ENCODE peak calls at places on chromosomes 5 and 9, in seven cellular contexts. F, Q, G, P, K, Z and J are unnamed samples.

GRCh38 chr9:98146101-98146991 is 27.3 kb upstream of the TRIM14 start:
- DNase-seq in F (peak), Z (peak), K (peak), Q (no peak), G (peak), P (peak), J (no peak)

GRCh38 chr9:80679920-80680319 is 1009.4 kb downstream of the TLE1 start:
- DNase-seq in P (no peak), Z (no peak), F (no peak), G (no peak), Q (no peak), K (no peak), J (no peak)

GRCh38 chr5:143635146-143635752 is 176.7 kb upstream of the HMHB1 start:
- DNase-seq in Z (no peak), F (peak), G (peak), K (peak), P (peak), Q (no peak), J (no peak)

GRCh38 chr5:10370931-10371330 is 17.4 kb downstream of the MARCHF6 start:
- DNase-seq in Z (no peak), F (no peak), P (no peak), K (no peak), Q (no peak), G (no peak), J (no peak)

GRCh38 chr9:101117091-101117490 is 88.6 kb downstream of the PLPPR1 start:
- DNase-seq in Z (no peak), K (no peak), P (no peak), G (no peak), Q (no peak), F (no peak), J (no peak)

GRCh38 chr9:6440405-6440804 is 27.4 kb downstream of the UHRF2 start:
- DNase-seq in Z (no peak), F (peak), K (no peak), P (peak), Q (no peak), G (no peak), J (no peak)

GRCh38 chr5:175434800-175435199 is 9.2 kb downstream of the DRD1 start:
- DNase-seq in G (no peak), K (no peak), P (no peak), Q (no peak), Z (no peak), F (no peak), J (no peak)

GRCh38 chr9:99103909-99104458 is 929 bp upstream of the TGFBR1 start:
- DNase-seq in P (peak), Z (no peak), Q (peak), F (peak), G (peak), K (peak), J (no peak)

GRCh38 chr5:158212915-158213314 is 354.0 kb upstream of the CLINT1 start:
- DNase-seq in Q (no peak), G (peak), F (no peak), K (peak), P (peak), Z (no peak), J (no peak)

GRCh38 chr9:81716409-81716808 is 27.1 kb upstream of the TLE1 start:
- DNase-seq in G (peak), F (no peak), Z (no peak), Q (no peak), K (peak), P (peak), J (no peak)

GRCh38 chr9:33318781-33319180 is 28.5 kb downstream of the NFX1 start:
- DNase-seq in Z (no peak), K (no peak), P (no peak), G (no peak), Q (no peak), F (no peak), J (no peak)

GRCh38 chr9:114611516-114612271 is 603 bp downstream of the TMEM268 start:
- DNase-seq in F (peak), P (peak), G (peak), Z (no peak), K (peak), Q (peak), J (peak)

GRCh38 chr9:693460-694390 is 147.8 kb upstream of the DMRT1 start:
- DNase-seq in G (peak), F (peak), K (peak), Z (no peak), P (peak), Q (no peak), J (no peak)

GRCh38 chr5:109387408-109387974 is 22.3 kb downstream of the PJA2 start:
- DNase-seq in Z (no peak), K (no peak), P (no peak), Q (no peak), G (no peak), F (no peak), J (no peak)

GRCh38 chr5:126536874-126537273 is 58.1 kb downstream of the ALDH7A1 start:
- DNase-seq in F (no peak), P (no peak), G (no peak), Z (no peak), K (peak), Q (no peak), J (no peak)

GRCh38 chr5:37738057-37738691 is 101.7 kb downstream of the GDNF start:
- DNase-seq in K (peak), F (peak), Q (no peak), Z (no peak), G (peak), P (peak), J (no peak)

GRCh38 chr9:89278997-89279739 is 31.8 kb upstream of the CKS2 start:
- DNase-seq in Z (peak), P (peak), K (peak), F (peak), Q (no peak), G (peak), J (no peak)

GRCh38 chr9:6490863-6491262 is 77.9 kb downstream of the UHRF2 start:
- DNase-seq in F (no peak), P (no peak), Z (no peak), Q (no peak), K (no peak), G (no peak), J (no peak)

GRCh38 chr5:170656346-170656745 is 127.2 kb upstream of the GABRP start:
- DNase-seq in F (no peak), K (no peak), Z (no peak), P (no peak), G (no peak), Q (no peak), J (no peak)

GRCh38 chr5:78242001-78242400 is 52.5 kb downstream of the AP3B1 start:
- DNase-seq in G (no peak), P (no peak), Z (no peak), F (peak), K (no peak), Q (no peak), J (no peak)

GRCh38 chr5:133952729-133953567 is 15.5 kb downstream of the C5orf15 start:
- DNase-seq in Z (no peak), G (peak), K (peak), P (peak), F (peak), Q (no peak), J (no peak)

GRCh38 chr5:152592416-152592815 is 187.3 kb upstream of the NMUR2 start:
- DNase-seq in F (no peak), Z (no peak), G (no peak), P (no peak), Q (no peak), K (no peak), J (no peak)

GRCh38 chr9:113963017-113963620 is 87.0 kb downstream of the ZNF618 start:
- DNase-seq in F (peak), K (peak), P (peak), G (peak), Q (no peak), Z (peak), J (no peak)

GRCh38 chr9:124771867-124772621 is 933 bp upstream of the NR6A1 start:
- DNase-seq in Z (peak), G (peak), K (peak), F (peak), Q (peak), P (peak), J (peak)

GRCh38 chr9:92786298-92786697 is 21.7 kb upstream of the BICD2 start:
- DNase-seq in Q (no peak), G (no peak), F (no peak), K (no peak), P (no peak), Z (no peak), J (no peak)

GRCh38 chr5:178114325-178115135 is 1.2 kb downstream of the N4BP3 start:
- DNase-seq in P (no peak), Q (no peak), K (no peak), F (no peak), Z (no peak), G (no peak), J (no peak)

GRCh38 chr5:17113174-17113941 is 104.1 kb upstream of the BASP1 start:
- DNase-seq in Z (no peak), F (peak), P (peak), K (peak), Q (no peak), G (peak), J (no peak)

GRCh38 chr5:149406979-149407306 is 27.9 kb upstream of the IL17B start:
- DNase-seq in G (no peak), P (no peak), K (no peak), Q (no peak), F (no peak), Z (no peak), J (no peak)

GRCh38 chr5:149405550-149406202 is 26.6 kb upstream of the IL17B start:
- DNase-seq in P (no peak), G (no peak), Q (no peak), Z (no peak), K (peak), F (peak), J (no peak)

GRCh38 chr5:149407331-149408251 is 28.5 kb upstream of the IL17B start:
- DNase-seq in G (peak), Z (no peak), F (peak), Q (no peak), P (no peak), K (peak), J (no peak)

GRCh38 chr5:149404746-149405549 is 25.9 kb upstream of the IL17B start:
- DNase-seq in G (peak), Q (no peak), K (peak), F (peak), Z (no peak), P (peak), J (no peak)

DNA sequence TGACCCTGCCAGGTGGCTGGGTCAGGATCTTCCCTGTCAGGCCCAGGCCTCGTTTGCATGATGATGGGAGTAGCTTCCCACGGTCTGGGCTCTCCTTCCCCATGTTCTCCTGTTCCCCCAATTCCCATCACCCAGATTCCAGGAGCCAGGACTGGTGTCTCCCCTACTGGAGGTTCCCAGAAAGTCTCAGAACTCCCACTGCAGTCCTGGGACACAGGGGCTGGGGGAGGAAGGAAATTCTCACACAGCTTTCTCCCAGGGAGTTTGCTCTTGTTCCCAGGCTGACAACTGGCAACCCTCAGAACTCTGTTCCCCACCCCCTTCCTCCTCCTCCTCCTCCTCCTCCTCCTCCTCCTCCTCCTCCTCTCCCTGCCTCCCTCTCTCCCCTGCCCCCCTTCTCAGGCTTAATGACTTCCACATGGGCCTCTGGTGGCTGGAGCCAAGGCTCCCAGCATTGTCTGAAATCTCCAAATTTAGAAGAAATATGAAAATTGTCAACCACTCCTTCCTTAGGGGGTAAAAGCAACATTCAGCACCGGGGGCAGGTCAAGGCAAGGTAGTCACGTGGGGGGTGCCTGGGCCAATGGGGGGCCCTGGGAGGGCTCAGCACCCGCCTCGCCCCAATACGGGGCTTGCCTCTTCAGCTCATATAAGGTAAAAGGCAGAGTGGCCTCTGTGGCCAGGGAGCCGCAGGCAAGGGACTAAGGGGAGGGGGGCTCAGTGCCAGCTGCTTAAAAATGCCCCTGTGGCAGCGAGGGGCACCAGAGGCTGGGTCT is 27.3 kb upstream of the IL17B start:
- DNase-seq in P (peak), K (peak), Q (no peak), G (peak), Z (peak), F (peak), J (no peak)
- TF ChIP-seq CTCF in P (peak), K (peak), Q (no peak), G (peak), Z (peak), F (peak), J (no peak)

GRCh38 chr5:65760504-65761275 is 38.7 kb downstream of the NLN start:
- DNase-seq in P (peak), G (peak), F (peak), Q (no peak), K (peak), Z (no peak), J (no peak)
- TF ChIP-seq CTCF in P (no peak), G (peak), F (no peak), Q (no peak), K (peak), Z (peak), J (no peak)

GRCh38 chr9:83980395-83981125 is at the start of gene RMI1:
- DNase-seq in K (peak), G (peak), Q (peak), P (peak), Z (peak), F (peak), J (peak)
- TF ChIP-seq CTCF in K (no peak), G (no peak), Q (no peak), P (peak), Z (peak), F (no peak), J (no peak)

GRCh38 chr5:4700082-4700481 is 440.0 kb upstream of the ADAMTS16 start:
- DNase-seq in K (no peak), F (no peak), P (no peak), Z (peak), Q (peak), G (peak), J (peak)
- TF ChIP-seq CTCF in K (no peak), F (no peak), P (no peak), Z (peak), Q (peak), G (peak), J (peak)

DNA sequence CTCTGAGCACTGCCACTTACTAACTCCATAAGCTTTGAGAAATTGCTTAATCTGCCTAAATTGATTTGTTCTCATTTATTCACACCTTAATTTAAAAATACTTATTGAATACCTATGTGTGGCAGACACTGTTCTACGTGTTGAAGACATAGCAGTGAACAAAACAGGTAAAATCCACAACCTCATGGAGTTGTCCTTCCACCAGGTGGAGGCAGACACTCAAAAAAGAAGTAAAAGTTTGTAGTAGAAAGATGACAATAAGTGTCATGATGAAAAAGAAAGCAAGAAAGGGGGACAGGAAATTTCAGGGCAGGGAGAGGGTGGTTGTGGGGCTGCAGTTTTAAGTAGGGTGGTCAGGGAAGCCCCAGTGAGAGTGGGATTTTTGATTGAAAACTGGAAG is 94.9 kb downstream of the SREK1 start:
- DNase-seq in P (no peak), Z (no peak), G (peak), Q (no peak), F (peak), K (no peak), J (no peak)
- TF ChIP-seq CTCF in P (peak), Z (peak), G (peak), Q (no peak), F (peak), K (no peak), J (peak)

DNA sequence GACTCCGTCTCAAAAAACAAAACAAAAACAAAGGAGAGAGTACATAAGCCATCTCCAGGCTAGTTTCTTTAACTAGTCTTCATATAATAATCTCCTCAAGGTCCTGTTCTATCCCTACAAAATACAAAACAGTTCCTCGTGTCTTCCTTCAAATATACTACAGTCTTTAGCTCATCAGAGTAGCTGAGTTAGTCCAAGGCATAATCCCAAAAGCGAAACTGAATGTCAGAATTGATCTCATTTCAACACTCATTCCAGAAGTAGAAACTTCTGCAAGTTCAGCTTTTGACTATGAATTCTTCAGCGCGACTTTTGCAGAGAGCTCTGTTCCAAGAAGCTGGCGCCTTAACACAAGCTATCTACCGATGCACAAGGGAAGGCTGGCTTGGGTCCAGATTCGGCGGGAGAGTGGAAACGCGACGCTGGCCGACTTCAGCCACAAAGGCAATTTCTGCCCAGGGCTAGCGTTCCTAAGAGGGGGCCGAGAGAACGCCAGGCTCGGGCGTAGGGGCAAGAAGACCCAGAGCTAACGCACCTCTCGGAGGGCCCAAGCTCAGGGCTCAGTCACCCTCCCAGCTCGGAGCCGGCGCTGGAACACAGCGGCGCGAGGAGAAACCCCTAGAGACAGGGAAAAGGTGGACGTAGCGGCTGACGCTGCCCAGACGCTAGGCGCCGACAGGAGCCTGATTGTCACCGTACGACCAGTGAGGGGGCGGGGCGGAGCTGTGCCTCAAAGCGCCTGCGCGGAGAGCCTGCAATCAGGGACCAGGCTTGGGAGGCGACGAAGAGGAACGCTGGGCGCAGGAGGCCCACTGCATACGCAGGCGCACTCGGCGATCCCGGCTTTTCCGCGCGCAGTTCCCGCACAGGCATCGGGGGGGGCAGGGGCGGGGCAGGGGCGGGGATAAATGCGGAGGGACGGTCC is 469 bp upstream of the HSDL2 start:
- DNase-seq in Q (peak), P (peak), K (peak), G (peak), Z (peak), F (peak), J (peak)
- TF ChIP-seq CTCF in Q (no peak), P (peak), K (no peak), G (no peak), Z (no peak), F (no peak), J (no peak)

GRCh38 chr5:140043508-140043872 is 391 bp upstream of the NRG2 start:
- DNase-seq in F (no peak), Q (peak), G (no peak), P (no peak), Z (peak), K (no peak), J (no peak)

GRCh38 chr5:140041099-140041491 is 2.0 kb downstream of the NRG2 start:
- DNase-seq in K (no peak), Z (no peak), G (no peak), P (no peak), F (no peak), Q (no peak), J (no peak)

GRCh38 chr5:140044041-140044440 is 942 bp upstream of the NRG2 start:
- DNase-seq in G (no peak), K (peak), P (no peak), Z (peak), Q (no peak), F (no peak), J (no peak)

GRCh38 chr5:140041492-140042421 is 1.3 kb downstream of the NRG2 start:
- DNase-seq in K (peak), P (peak), Z (peak), G (peak), Q (peak), F (no peak), J (peak)

DNA sequence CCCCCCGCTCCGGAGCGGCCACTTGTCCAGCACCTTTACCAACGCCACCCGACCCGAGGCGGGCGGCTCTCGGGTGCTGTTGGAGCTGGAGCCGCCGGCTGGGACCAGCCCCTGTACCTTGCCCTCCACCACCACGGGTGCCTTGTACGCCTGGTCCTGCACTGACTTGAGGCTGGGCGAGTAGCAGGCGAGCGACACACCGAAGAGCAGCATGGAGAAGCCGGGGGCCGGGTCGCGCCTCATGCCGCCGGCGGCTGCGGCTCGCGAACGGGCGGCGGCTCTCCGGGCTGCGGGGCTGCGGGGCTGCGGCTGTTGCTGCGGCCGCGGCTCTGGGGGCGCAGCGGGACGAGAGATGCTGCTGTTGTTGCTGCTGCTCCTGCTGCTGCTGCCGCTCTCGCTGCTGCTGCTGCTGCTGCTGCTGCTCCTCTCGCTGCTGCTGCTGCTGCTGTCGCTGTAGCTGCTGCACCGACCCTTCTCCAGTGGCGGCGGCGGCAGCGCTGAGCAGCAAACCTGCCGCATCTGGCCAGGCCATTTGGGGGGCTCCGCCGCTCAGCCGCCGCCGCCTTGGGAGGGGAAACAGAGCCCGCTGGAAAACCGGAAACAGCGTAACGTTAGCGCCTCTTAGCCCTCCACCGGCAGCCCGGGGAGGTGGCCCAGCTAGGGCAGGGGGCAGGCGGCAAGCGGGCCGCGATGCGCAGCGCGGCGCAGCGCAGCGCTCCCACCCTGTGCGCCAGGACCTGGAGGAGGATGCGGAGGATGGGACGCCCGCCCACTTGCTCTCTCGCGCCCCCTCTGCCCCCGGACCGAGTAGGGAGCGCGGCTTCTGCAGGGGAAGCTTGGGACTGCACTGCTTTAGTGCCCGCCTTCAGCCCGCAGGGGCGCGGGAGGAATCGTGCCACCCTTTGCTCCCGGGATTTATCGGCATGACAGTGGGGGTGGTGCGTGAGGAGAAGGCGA is at the start of gene NRG2:
- DNase-seq in Q (peak), K (peak), F (peak), P (peak), G (peak), Z (peak), J (peak)
- TF ChIP-seq CTCF in Q (peak), K (peak), F (peak), P (peak), G (peak), Z (peak), J (peak)